ENCODE peak calls at places on chromosomes 16 and 17, in eight cellular contexts. F is colonic mucosa, Y is left ventricle myocardium inferior, Q is lung, J is substantia nigra, S is RWPE1, O is heart right ventricle, C is thoracic aorta. G is an unnamed sample.

GRCh38 chr17:81309859-81310839 is 15.0 kb upstream of the SLC38A10 start:
- DNase-seq in F (no peak), Y (no peak), Q (no peak), J (no peak), S (no peak), O (no peak), C (no peak), G (no peak)

GRCh38 chr17:30379303-30380105 is 777 bp downstream of the CPD start:
- DNase-seq in F (peak), Y (peak), Q (no peak), J (no peak), S (no peak), O (peak), C (no peak), G (no peak)

GRCh38 chr16:75256871-75257343 is 5.5 kb upstream of the BCAR1 start:
- DNase-seq in F (no peak), Y (no peak), Q (no peak), J (no peak), S (no peak), O (peak), C (peak), G (no peak)

GRCh38 chr16:64627288-64627687 is 494.6 kb downstream of the CDH11 start:
- DNase-seq in F (no peak), Y (no peak), Q (no peak), J (no peak), S (no peak), O (no peak), C (no peak), G (no peak)

GRCh38 chr17:82241183-82241925 is 12.5 kb downstream of the SLC16A3 start:
- DNase-seq in F (peak), Y (peak), Q (peak), J (no peak), S (peak), O (peak), C (peak), G (no peak)

GRCh38 chr16:81116285-81116684 is 20.1 kb upstream of the GCSH start:
- DNase-seq in F (no peak), Y (no peak), Q (no peak), J (no peak), S (no peak), O (no peak), C (no peak), G (no peak)

GRCh38 chr16:457732-458400 is 32.4 kb downstream of the RAB11FIP3 start:
- DNase-seq in F (no peak), Y (no peak), Q (peak), J (no peak), S (no peak), O (peak), C (no peak), G (no peak)

GRCh38 chr17:33671493-33671892 is 378.4 kb upstream of the ASIC2 start:
- DNase-seq in F (no peak), Y (no peak), Q (no peak), J (no peak), S (no peak), O (no peak), C (no peak), G (no peak)

GRCh38 chr16:6247771-6248170 is 1084.9 kb upstream of the RBFOX1 start:
- DNase-seq in F (no peak), Y (no peak), Q (no peak), J (no peak), S (no peak), O (no peak), C (no peak), G (no peak)

GRCh38 chr16:85309656-85310587 is 197.7 kb upstream of the CIBAR2 start:
- DNase-seq in F (no peak), Y (peak), Q (no peak), J (peak), S (no peak), O (no peak), C (no peak), G (no peak)

GRCh38 chr16:57091990-57092785 is at the start of gene CPNE2:
- DNase-seq in F (peak), Y (peak), Q (peak), J (peak), S (peak), O (peak), C (no peak), G (no peak)

GRCh38 chr17:75517277-75517865 is 1.0 kb downstream of the TSEN54 start:
- DNase-seq in F (peak), Y (no peak), Q (no peak), J (no peak), S (no peak), O (no peak), C (no peak), G (no peak)

GRCh38 chr16:26992661-26993365 is 73.9 kb upstream of the C16orf82 start:
- DNase-seq in F (no peak), Y (no peak), Q (no peak), J (no peak), S (no peak), O (no peak), C (no peak), G (no peak)

GRCh38 chr16:17265177-17265576 is 205.6 kb downstream of the XYLT1 start:
- DNase-seq in F (no peak), Y (no peak), Q (no peak), J (no peak), S (no peak), O (no peak), C (no peak), G (no peak)

GRCh38 chr17:18156171-18156975 is 27.3 kb upstream of the ALKBH5 start:
- DNase-seq in F (no peak), Y (no peak), Q (no peak), J (no peak), S (no peak), O (no peak), C (no peak), G (no peak)

GRCh38 chr17:17506893-17507464 is 10.8 kb upstream of the RASD1 start:
- DNase-seq in F (peak), Y (peak), Q (no peak), J (no peak), S (no peak), O (peak), C (no peak), G (no peak)

GRCh38 chr17:74389094-74389753 is 21.9 kb downstream of the GPR142 start:
- DNase-seq in F (no peak), Y (no peak), Q (no peak), J (no peak), S (no peak), O (no peak), C (no peak), G (no peak)

GRCh38 chr16:56041556-56042140 is 149.6 kb upstream of the GNAO1 start:
- DNase-seq in F (no peak), Y (no peak), Q (no peak), J (no peak), S (peak), O (peak), C (no peak), G (peak)

GRCh38 chr17:68289936-68290267 is 1.0 kb downstream of the SLC16A6 start:
- DNase-seq in F (no peak), Y (no peak), Q (no peak), J (no peak), S (no peak), O (no peak), C (no peak), G (no peak)

GRCh38 chr17:68292689-68293040 is 1.4 kb downstream of the ARSG start:
- DNase-seq in F (no peak), Y (no peak), Q (no peak), J (no peak), S (no peak), O (no peak), C (no peak), G (no peak)

GRCh38 chr17:68290268-68290954 is 516 bp downstream of the SLC16A6 start:
- DNase-seq in F (peak), Y (peak), Q (peak), J (no peak), S (no peak), O (peak), C (no peak), G (no peak)

GRCh38 chr17:68291836-68292688 is 767 bp downstream of the ARSG start:
- DNase-seq in F (peak), Y (peak), Q (peak), J (no peak), S (peak), O (peak), C (no peak), G (no peak)

GRCh38 chr17:68290955-68291835 is at the start of the genes ARSG and SLC16A6:
- DNase-seq in F (peak), Y (peak), Q (peak), J (no peak), S (peak), O (peak), C (no peak), G (no peak)
- H3K27ac ChIP-seq in F (peak), Y (peak), Q (peak), J (peak), S (peak), O (peak), C (no peak), G (no peak)

DNA sequence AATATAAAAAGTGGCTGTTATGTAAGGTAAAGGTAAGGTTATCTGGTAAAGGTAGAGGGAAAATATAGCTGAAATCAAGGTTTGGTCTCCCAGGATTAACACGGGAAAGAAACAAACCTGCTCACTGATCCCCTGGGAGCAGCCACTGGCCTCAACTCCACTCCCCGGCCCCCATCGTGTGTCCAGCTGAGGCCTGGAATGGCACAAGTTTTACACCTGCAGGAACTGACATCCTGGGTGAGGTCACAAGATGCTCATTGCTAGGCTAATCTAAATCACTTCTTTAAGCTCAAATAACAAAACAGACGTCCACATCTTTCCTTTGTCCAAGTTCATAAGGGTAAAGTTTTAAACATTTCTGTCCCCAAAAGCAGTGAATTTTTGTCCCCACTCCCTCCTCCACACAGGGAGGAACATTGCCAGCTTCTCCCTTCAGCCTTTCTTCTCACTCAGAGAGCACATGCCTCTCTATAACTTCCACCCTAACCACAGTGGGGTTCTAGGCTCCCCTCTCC is 46.3 kb downstream of the ERN1 start:
- DNase-seq in F (peak), Y (no peak), Q (no peak), J (no peak), S (no peak), O (no peak), C (no peak), G (no peak)
- H3K27ac ChIP-seq in F (peak), Y (no peak), Q (no peak), J (no peak), S (peak), O (no peak), C (no peak), G (peak)

GRCh38 chr16:58219432-58219831 is 21.5 kb upstream of the CSNK2A2 start:
- DNase-seq in F (no peak), Y (no peak), Q (no peak), J (no peak), S (no peak), O (no peak), C (no peak), G (no peak)

GRCh38 chr16:58212824-58213655 is 15.1 kb upstream of the CSNK2A2 start:
- DNase-seq in F (no peak), Y (no peak), Q (no peak), J (no peak), S (no peak), O (no peak), C (no peak), G (no peak)

GRCh38 chr16:58222532-58223316 is 24.8 kb upstream of the CSNK2A2 start:
- DNase-seq in F (no peak), Y (no peak), Q (no peak), J (no peak), S (peak), O (no peak), C (no peak), G (peak)

GRCh38 chr16:58217341-58217925 is 19.5 kb upstream of the CSNK2A2 start:
- DNase-seq in F (no peak), Y (no peak), Q (no peak), J (no peak), S (no peak), O (no peak), C (no peak), G (no peak)

DNA sequence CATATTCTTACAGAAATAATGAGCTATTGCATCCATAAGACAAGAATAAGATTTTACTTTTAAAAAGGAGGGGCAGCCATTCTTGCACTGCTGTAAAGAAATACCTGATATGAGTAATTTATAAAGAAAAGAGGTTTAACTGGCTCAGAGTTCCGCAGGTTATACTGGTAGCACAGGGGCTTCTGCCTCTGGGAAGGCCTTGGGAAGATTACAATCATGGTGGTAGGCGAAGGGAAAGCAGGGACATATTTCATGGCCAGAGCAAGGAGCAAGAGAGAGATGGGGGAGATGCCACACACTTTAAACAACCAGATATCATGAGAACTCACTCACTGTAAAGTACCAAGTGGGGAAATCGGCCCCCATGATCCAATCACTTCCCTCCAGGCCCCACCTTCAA is 20.9 kb upstream of the CSNK2A2 start:
- DNase-seq in F (no peak), Y (no peak), Q (no peak), J (no peak), S (no peak), O (no peak), C (no peak), G (no peak)
- H3K27ac ChIP-seq in F (no peak), Y (no peak), Q (no peak), J (no peak), S (no peak), O (no peak), C (no peak), G (no peak)

GRCh38 chr16:47971225-47971624 is 184.6 kb downstream of the ABCC12 start:
- DNase-seq in F (no peak), Y (no peak), Q (no peak), J (no peak), S (no peak), O (no peak), C (no peak), G (no peak)

GRCh38 chr16:47970291-47970931 is 185.4 kb downstream of the ABCC12 start:
- DNase-seq in F (no peak), Y (no peak), Q (no peak), J (no peak), S (peak), O (no peak), C (no peak), G (no peak)

GRCh38 chr16:47967374-47967773 is 188.4 kb downstream of the ABCC12 start:
- DNase-seq in F (no peak), Y (no peak), Q (no peak), J (no peak), S (no peak), O (no peak), C (no peak), G (no peak)

GRCh38 chr16:47966325-47966724 is 189.5 kb downstream of the ABCC12 start:
- DNase-seq in F (no peak), Y (no peak), Q (no peak), J (no peak), S (peak), O (no peak), C (no peak), G (peak)

GRCh38 chr16:47965439-47965838 is 190.4 kb downstream of the ABCC12 start:
- DNase-seq in F (no peak), Y (no peak), Q (no peak), J (no peak), S (peak), O (no peak), C (no peak), G (peak)
- H3K27ac ChIP-seq in F (no peak), Y (no peak), Q (no peak), J (no peak), S (no peak), O (no peak), C (no peak), G (no peak)

GRCh38 chr16:69190046-69190588 is 3.2 kb downstream of the SNTB2 start:
- DNase-seq in F (no peak), Y (no peak), Q (no peak), J (no peak), S (no peak), O (no peak), C (no peak), G (no peak)

GRCh38 chr16:69187891-69188451 is 1.0 kb downstream of the SNTB2 start:
- DNase-seq in F (peak), Y (peak), Q (peak), J (no peak), S (peak), O (peak), C (no peak), G (no peak)

GRCh38 chr16:69188716-69189115 is 1.8 kb downstream of the SNTB2 start:
- DNase-seq in F (no peak), Y (no peak), Q (no peak), J (no peak), S (no peak), O (no peak), C (no peak), G (no peak)

GRCh38 chr16:69186642-69187386 is at the start of gene SNTB2:
- DNase-seq in F (peak), Y (peak), Q (peak), J (peak), S (peak), O (peak), C (peak), G (no peak)

DNA sequence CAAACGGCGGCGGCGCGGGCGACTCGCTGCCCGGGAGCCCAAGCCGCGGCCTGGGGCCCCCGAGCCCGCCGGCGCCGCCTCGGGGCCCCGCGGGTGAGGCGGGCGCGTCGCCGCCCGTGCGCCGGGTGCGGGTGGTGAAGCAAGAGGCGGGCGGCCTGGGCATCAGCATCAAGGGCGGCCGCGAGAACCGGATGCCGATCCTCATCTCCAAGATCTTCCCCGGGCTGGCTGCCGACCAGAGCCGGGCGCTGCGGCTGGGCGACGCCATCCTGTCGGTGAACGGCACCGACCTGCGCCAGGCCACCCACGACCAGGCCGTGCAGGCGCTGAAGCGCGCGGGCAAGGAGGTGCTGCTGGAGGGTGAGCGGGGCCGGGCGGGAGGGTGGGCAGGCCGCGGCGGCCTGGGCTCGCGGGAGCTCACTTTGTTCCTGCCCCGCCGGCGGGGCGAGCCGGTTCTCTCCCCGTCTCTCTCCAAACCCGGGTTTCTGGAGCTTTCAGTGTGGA is 475 bp downstream of the SNTB2 start:
- DNase-seq in F (peak), Y (peak), Q (no peak), J (peak), S (peak), O (peak), C (no peak), G (no peak)
- H3K27ac ChIP-seq in F (peak), Y (peak), Q (peak), J (no peak), S (peak), O (peak), C (peak), G (peak)

GRCh38 chr17:51050291-51051033 is 70.2 kb downstream of the SPAG9 start:
- DNase-seq in F (no peak), Y (no peak), Q (no peak), J (no peak), S (no peak), O (no peak), C (no peak), G (peak)

GRCh38 chr17:51044964-51045363 is 75.7 kb downstream of the SPAG9 start:
- DNase-seq in F (no peak), Y (no peak), Q (no peak), J (no peak), S (no peak), O (no peak), C (no peak), G (no peak)

GRCh38 chr17:51046527-51047384 is 73.9 kb downstream of the SPAG9 start:
- DNase-seq in F (peak), Y (peak), Q (no peak), J (peak), S (no peak), O (peak), C (no peak), G (no peak)

GRCh38 chr17:51045616-51046526 is 74.8 kb downstream of the SPAG9 start:
- DNase-seq in F (no peak), Y (no peak), Q (no peak), J (no peak), S (no peak), O (no peak), C (no peak), G (no peak)
- H3K27ac ChIP-seq in F (no peak), Y (peak), Q (no peak), J (peak), S (no peak), O (no peak), C (no peak), G (no peak)

GRCh38 chr16:89693289-89693731 is 6.8 kb downstream of the CDK10 start:
- DNase-seq in F (no peak), Y (no peak), Q (no peak), J (no peak), S (no peak), O (no peak), C (no peak), G (no peak)

GRCh38 chr16:89691986-89692569 is 5.6 kb downstream of the CDK10 start:
- DNase-seq in F (no peak), Y (no peak), Q (no peak), J (no peak), S (no peak), O (no peak), C (no peak), G (no peak)

GRCh38 chr16:89695875-89696597 is 5.5 kb downstream of the SPATA2L start:
- DNase-seq in F (no peak), Y (no peak), Q (no peak), J (no peak), S (no peak), O (no peak), C (no peak), G (no peak)

GRCh38 chr16:89695086-89695874 is 6.2 kb downstream of the SPATA2L start:
- DNase-seq in F (no peak), Y (no peak), Q (no peak), J (no peak), S (no peak), O (no peak), C (no peak), G (no peak)

GRCh38 chr16:89693931-89694783 is 7.3 kb downstream of the SPATA2L start:
- DNase-seq in F (no peak), Y (no peak), Q (no peak), J (no peak), S (no peak), O (no peak), C (no peak), G (no peak)
- H3K27ac ChIP-seq in F (no peak), Y (no peak), Q (no peak), J (no peak), S (peak), O (no peak), C (no peak), G (no peak)